ENCODE peak calls at places on chromosome 1, in nine cellular contexts. W is PC-3; H is body of pancreas; D is ovary; T is CD8-positive, alpha-beta T cell; M is A673; G is DND-41; F is thoracic aorta; N is endothelial cell of umbilical vein. X is an unnamed sample.

GRCh38 chr1:201376464-201377374 is 761 bp downstream of the TNNT2 start:
- DNase-seq in D (no peak), N (peak; percentile 40), H (peak; percentile 52), T (no peak), W (peak; percentile 76), F (no peak), M (peak; percentile 33), G (no peak), X (no peak)

GRCh38 chr1:206685749-206686485 is 1.2 kb downstream of the MAPKAPK2 start:
- DNase-seq in T (peak; percentile 16), F (no peak), M (peak; percentile 65), N (peak; percentile 61), H (peak; percentile 55), G (peak; percentile 39), D (peak; percentile 65), W (peak; percentile 83), X (peak; percentile 66)

GRCh38 chr1:229254910-229255541 is 15.9 kb upstream of the RAB4A start:
- DNase-seq in D (no peak), T (no peak), N (no peak), W (peak; percentile 64), H (no peak), G (no peak), M (peak; percentile 47), F (no peak), X (no peak)

GRCh38 chr1:87064981-87065380 is 150.5 kb downstream of the HS2ST1 start:
- DNase-seq in D (no peak), G (no peak), N (no peak), H (no peak), F (no peak), M (no peak), T (no peak), W (peak; percentile 54), X (no peak)

GRCh38 chr1:99622702-99623347 is 23.1 kb upstream of the PALMD start:
- DNase-seq in G (no peak), H (no peak), T (no peak), W (no peak), M (no peak), F (no peak), N (no peak), D (no peak), X (no peak)

GRCh38 chr1:203441811-203442210 is 33.8 kb upstream of the PRELP start:
- DNase-seq in W (no peak), H (no peak), T (no peak), N (no peak), M (no peak), F (no peak), D (no peak), G (no peak), X (no peak)

GRCh38 chr1:97920275-97920831 is 481 bp downstream of the DPYD start:
- DNase-seq in F (no peak), T (no peak), W (peak; percentile 37), M (peak; percentile 50), G (no peak), H (no peak), D (no peak), N (peak; percentile 60), X (peak; percentile 18)

GRCh38 chr1:231919900-231920299 is 293.3 kb downstream of the DISC1 start:
- DNase-seq in M (peak; percentile 54), H (no peak), G (peak; percentile 17), W (no peak), N (no peak), T (peak; percentile 3), F (no peak), D (no peak), X (no peak)

GRCh38 chr1:179080866-179081695 is 789 bp upstream of the TOR3A start:
- DNase-seq in G (no peak), T (peak; percentile 22), F (no peak), M (no peak), W (no peak), N (no peak), D (no peak), H (no peak), X (no peak)

GRCh38 chr1:78715181-78715661 is 65.6 kb downstream of the IFI44 start:
- DNase-seq in W (peak; percentile 25), D (no peak), G (no peak), F (no peak), T (no peak), H (no peak), M (peak; percentile 41), N (no peak), X (no peak)

GRCh38 chr1:220880726-220881506 is 1.7 kb downstream of the HLX start:
- DNase-seq in W (peak; percentile 26), N (no peak), D (peak; percentile 61), H (peak; percentile 45), G (no peak), M (no peak), F (no peak), T (no peak), X (peak; percentile 80)

GRCh38 chr1:75696000-75696399 is 28.5 kb upstream of the ACADM start:
- DNase-seq in F (no peak), G (no peak), D (no peak), M (no peak), W (no peak), T (no peak), H (no peak), N (no peak), X (no peak)

GRCh38 chr1:187267745-187268277 is 439.1 kb downstream of the PLA2G4A start:
- DNase-seq in G (no peak), M (no peak), N (no peak), H (no peak), F (no peak), W (no peak), T (no peak), D (no peak), X (no peak)

GRCh38 chr1:187266051-187266450 is 437.3 kb downstream of the PLA2G4A start:
- DNase-seq in F (no peak), W (no peak), T (no peak), N (no peak), H (no peak), G (no peak), M (no peak), D (no peak), X (no peak)

GRCh38 chr1:187262731-187263130 is 434.0 kb downstream of the PLA2G4A start:
- DNase-seq in W (no peak), T (no peak), G (no peak), F (no peak), H (no peak), D (no peak), M (no peak), N (no peak), X (no peak)

GRCh38 chr1:187261637-187262036 is 432.9 kb downstream of the PLA2G4A start:
- DNase-seq in N (no peak), G (no peak), F (no peak), W (no peak), M (peak; percentile 29), D (no peak), T (no peak), H (no peak), X (no peak)

DNA sequence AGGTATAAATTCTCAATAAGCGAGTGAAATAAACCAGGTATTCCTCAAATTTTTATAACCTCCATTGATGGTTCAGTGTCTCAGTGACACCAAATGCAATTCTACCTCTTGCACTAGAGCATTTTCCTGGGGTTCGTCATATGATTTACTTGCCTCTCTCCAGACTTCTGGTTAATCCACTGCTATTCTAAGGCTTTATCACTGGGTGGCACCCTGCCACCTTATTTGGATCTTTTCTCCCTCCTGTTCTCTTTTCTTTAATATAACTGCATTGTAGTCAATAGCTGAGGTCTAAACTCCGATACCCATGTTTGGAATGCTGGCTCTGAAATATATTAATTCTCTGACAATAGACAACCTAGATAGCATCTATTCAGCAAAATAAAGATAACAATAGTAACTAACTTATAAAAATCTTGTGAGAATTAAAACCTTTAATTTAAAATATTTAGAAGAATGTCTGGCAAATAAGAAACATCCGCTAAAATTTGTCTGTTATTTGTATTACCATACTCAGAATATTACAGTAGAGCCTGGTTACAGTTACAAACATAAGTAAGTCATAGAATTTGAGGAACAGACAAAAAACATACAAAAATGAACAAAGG is 436.4 kb downstream of the PLA2G4A start:
- DNase-seq in N (peak; percentile 70), D (peak; percentile 23), T (no peak), W (peak; percentile 68), G (peak; percentile 5), H (peak; percentile 13), F (no peak), M (peak; percentile 80), X (no peak)
- TF ChIP-seq CTCF in N (peak; percentile 49), D (no peak), T (no peak), W (peak; percentile 66), G (peak; percentile 50), H (no peak), F (no peak), M (peak; percentile 77), X (no peak)

GRCh38 chr1:194055545-194055944 is 869.1 kb upstream of the B3GALT2 start:
- DNase-seq in T (no peak), N (no peak), M (no peak), W (no peak), H (no peak), G (no peak), D (no peak), F (no peak), X (no peak)

GRCh38 chr1:194052514-194053333 is 866.3 kb upstream of the B3GALT2 start:
- DNase-seq in M (no peak), N (no peak), G (no peak), D (no peak), W (no peak), T (no peak), F (no peak), H (no peak), X (no peak)

GRCh38 chr1:194056169-194056568 is 869.8 kb upstream of the B3GALT2 start:
- DNase-seq in W (no peak), D (no peak), H (no peak), F (no peak), G (peak; percentile 10), T (no peak), M (no peak), N (no peak), X (no peak)
- H3K4me1 ChIP-seq in W (no peaks in the 10 kb centered on the region), D (peaks cover 3% of the 10 kb centered on the region), H (peaks cover 20% of the 10 kb centered on the region), F (peaks cover 11% of the 10 kb centered on the region), G (no peaks in the 10 kb centered on the region), T (peaks cover 92% of the 10 kb centered on the region), M (no peaks in the 10 kb centered on the region), N (peaks cover 14% of the 10 kb centered on the region), X (no peaks in the 10 kb centered on the region)

DNA sequence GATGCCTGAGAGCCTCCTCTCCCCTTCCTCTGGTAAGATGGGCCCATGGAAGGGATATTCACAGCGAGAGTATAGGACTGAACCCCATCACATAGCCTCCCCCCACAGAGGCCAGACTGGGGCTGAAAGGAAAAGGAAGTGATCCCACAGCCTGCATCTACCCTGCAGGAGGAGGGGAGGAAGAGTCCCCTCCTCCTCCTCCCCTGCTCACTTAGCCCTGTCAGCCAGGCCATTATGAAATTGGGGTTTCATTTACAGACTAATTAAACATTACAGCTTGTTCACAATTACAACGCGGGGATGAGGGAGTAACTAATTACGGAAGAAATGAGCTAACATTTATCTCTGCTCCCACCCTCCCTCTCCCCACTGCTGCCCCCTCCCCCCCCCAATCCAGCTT is 25.4 kb downstream of the DMAP1 start:
- DNase-seq in D (no peak), W (no peak), H (no peak), G (no peak), N (no peak), M (no peak), T (no peak), F (no peak), X (no peak)
- H3K27ac ChIP-seq in D (no peak overlapping the region), W (no peak overlapping the region), H (no peak overlapping the region), G (no peak overlapping the region), N (no peak overlapping the region), M (peak overlapping the region; percentile 76), T (no peak overlapping the region), F (peak overlapping the region; percentile 76), X (peak overlapping the region; percentile 87)

DNA sequence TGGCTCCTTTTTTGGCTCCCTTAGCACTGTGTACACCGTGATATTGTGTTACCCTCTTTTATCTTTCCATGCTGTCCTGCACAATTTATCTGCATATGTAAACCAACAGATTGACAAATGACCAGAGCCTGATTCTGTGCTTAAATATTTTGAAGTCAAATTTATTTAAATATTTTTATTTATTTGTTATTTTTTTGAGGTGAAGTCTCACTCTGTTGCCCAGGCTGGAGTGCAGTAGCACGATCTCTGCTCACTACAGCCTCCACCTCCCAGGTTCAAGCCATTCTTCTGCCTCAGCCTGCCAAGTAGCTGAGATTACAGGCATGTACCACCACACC is 12.8 kb downstream of the PMF1 start:
- DNase-seq in T (no peak), M (no peak), G (no peak), D (no peak), W (no peak), N (no peak), H (no peak), F (no peak), X (no peak)
- TF ChIP-seq CTCF in T (peak; percentile 44), M (no peak), G (no peak), D (no peak), W (no peak), N (no peak), H (peak; percentile 24), F (no peak), X (no peak)

X was measured in tibial artery.